ENCODE peak calls at places on chromosomes 6 and 20, in five cellular contexts. A is lower lobe of right lung; P is naive thymus-derived CD4-positive, alpha-beta T cell; K is PC-3; E is pancreas. Q is an unnamed sample.

GRCh38 chr6:45645302-45645701 is 267.6 kb upstream of the SUPT3H start:
- DNase-seq in E (no peak), P (no peak), K (no peak), A (no peak), Q (no peak)

GRCh38 chr6:91135406-91135805 is 548.5 kb upstream of the MAP3K7 start:
- DNase-seq in A (no peak), P (no peak), E (no peak), K (no peak), Q (no peak)

GRCh38 chr6:31582230-31582601 is at the start of gene LTB:
- DNase-seq in A (no peak), E (no peak), P (peak; percentile 83), K (no peak), Q (peak; percentile 87)

GRCh38 chr6:29947292-29947980 is 5.1 kb downstream of the HLA-A start:
- DNase-seq in K (no peak), E (no peak), A (no peak), P (no peak), Q (no peak)

GRCh38 chr20:53937929-53938367 is 132.4 kb downstream of the BCAS1 start:
- DNase-seq in A (no peak), P (no peak), E (no peak), K (no peak), Q (no peak)

GRCh38 chr20:39885975-39886649 is 802.9 kb downstream of the MAFB start:
- DNase-seq in E (peak; percentile 40), K (peak; percentile 13), P (no peak), A (peak; percentile 55), Q (peak; percentile 41)

GRCh38 chr6:120608826-120609225 is 725.5 kb downstream of the TBC1D32 start:
- DNase-seq in P (no peak), A (no peak), E (no peak), K (peak; percentile 41), Q (no peak)

GRCh38 chr20:44850272-44850671 is 35.2 kb upstream of the YWHAB start:
- DNase-seq in P (no peak), A (no peak), E (no peak), K (no peak), Q (no peak)

GRCh38 chr6:127403636-127404035 is 55.6 kb downstream of the KIAA0408 start:
- DNase-seq in E (no peak), P (no peak), A (no peak), K (no peak), Q (no peak)

GRCh38 chr6:53651149-53651763 is 14.3 kb downstream of the KLHL31 start:
- DNase-seq in E (peak; percentile 66), K (peak; percentile 90), A (peak; percentile 50), P (peak; percentile 66), Q (peak; percentile 72)

GRCh38 chr6:5659467-5659866 is 347.3 kb downstream of the NRN1 start:
- DNase-seq in E (no peak), A (no peak), P (no peak), K (no peak), Q (no peak)

GRCh38 chr6:27296106-27296783 is 15.8 kb downstream of the POM121L2 start:
- DNase-seq in A (no peak), P (no peak), E (no peak), K (peak; percentile 55), Q (no peak)

GRCh38 chr6:123702943-123703342 is 66.2 kb upstream of the TRDN start:
- DNase-seq in A (no peak), E (no peak), K (no peak), P (no peak), Q (no peak)

GRCh38 chr6:30826961-30827342 is 57.4 kb upstream of the DDR1 start:
- DNase-seq in A (no peak), E (no peak), P (no peak), K (peak; percentile 61), Q (no peak)

GRCh38 chr6:108074057-108074358 is 533 bp downstream of the OSTM1 start:
- DNase-seq in A (no peak), E (no peak), K (no peak), P (no peak), Q (no peak)

GRCh38 chr6:136526196-136526930 is 23.9 kb downstream of the MAP7 start:
- DNase-seq in K (no peak), A (peak; percentile 69), E (peak; percentile 10), P (peak; percentile 24), Q (no peak)

GRCh38 chr20:54194724-54195438 is 13.0 kb upstream of the PFDN4 start:
- DNase-seq in E (no peak), P (no peak), A (no peak), K (peak; percentile 59), Q (no peak)

GRCh38 chr6:158894192-158894591 is 75.0 kb upstream of the EZR start:
- DNase-seq in K (peak; percentile 84), P (no peak), E (no peak), A (no peak), Q (no peak)
- H3K27ac ChIP-seq in K (peak overlapping the region; percentile 18), P (no peak overlapping the region), E (no peak overlapping the region), A (no peak overlapping the region), Q (no peak overlapping the region)

GRCh38 chr20:47773381-47773786 is 11.9 kb downstream of the SULF2 start:
- DNase-seq in K (no peak), E (peak; percentile 27), A (peak; percentile 57), P (no peak), Q (no peak)
- H3K27ac ChIP-seq in K (no peak overlapping the region), E (peak overlapping the region; percentile 65), A (no peak overlapping the region), P (no peak overlapping the region), Q (no peak overlapping the region)

DNA sequence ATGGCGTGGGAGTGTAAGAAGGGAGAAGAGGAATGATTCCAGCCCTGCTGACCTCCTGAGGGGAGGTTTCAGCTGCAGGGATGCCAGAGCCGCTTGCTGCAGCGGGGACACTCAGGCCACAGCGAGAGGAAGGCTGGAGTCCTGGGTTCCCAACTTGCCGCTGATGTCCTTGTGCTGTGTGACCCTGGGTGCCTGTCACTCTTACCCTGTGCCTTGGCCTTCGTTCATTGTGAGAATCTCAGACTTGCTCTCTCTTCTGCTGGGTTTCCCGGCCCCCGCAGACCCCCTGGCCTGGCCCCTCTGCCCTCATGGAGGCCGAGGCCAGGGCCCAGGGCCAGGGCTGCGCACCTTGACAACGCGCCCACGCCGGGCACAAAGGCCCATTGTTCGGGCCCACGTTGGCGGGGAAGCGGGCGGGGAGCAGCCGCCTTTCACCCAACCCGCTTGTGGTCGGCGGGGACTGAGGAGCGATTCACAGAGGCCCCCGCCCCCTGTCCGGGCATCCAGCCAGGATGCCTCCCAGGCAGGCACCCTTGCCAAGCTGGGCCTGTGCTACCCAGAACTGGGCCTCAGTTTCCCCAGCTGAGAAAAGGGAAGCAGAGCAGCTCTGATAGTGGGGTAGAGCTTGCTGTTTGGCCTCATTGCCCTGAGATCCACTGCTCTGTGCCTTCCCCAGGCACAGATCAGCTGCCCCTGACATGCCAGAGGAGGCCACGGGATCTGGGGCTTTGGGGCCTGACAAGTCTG is 52.4 kb downstream of the CEBPB start:
- DNase-seq in E (peak; percentile 74), P (no peak), A (no peak), K (peak; percentile 94), Q (no peak)
- H3K27ac ChIP-seq in E (peak overlapping the region; percentile 83), P (no peak overlapping the region), A (no peak overlapping the region), K (peak overlapping the region; percentile 75), Q (no peak overlapping the region)

GRCh38 chr6:104809116-104809515 is 50.6 kb downstream of the HACE1 start:
- DNase-seq in A (no peak), P (no peak), K (no peak), E (no peak), Q (no peak)
- H3K27ac ChIP-seq in A (no peak overlapping the region), P (no peak overlapping the region), K (no peak overlapping the region), E (no peak overlapping the region), Q (no peak overlapping the region)

GRCh38 chr6:110357696-110358535 is at the start of gene METTL24:
- DNase-seq in K (no peak), A (peak; percentile 49), P (no peak), E (peak; percentile 46), Q (no peak)
- H3K27ac ChIP-seq in K (no peak within 1 kb of the TSS), A (peak within 1 kb of the TSS; percentile 77), P (no peak within 1 kb of the TSS), E (peak within 1 kb of the TSS; percentile 80), Q (no peak within 1 kb of the TSS)

GRCh38 chr6:154592199-154592860 is 81.8 kb upstream of the CNKSR3 start:
- DNase-seq in A (no peak), P (no peak), K (no peak), E (no peak), Q (no peak)

GRCh38 chr6:154591220-154591619 is 80.7 kb upstream of the CNKSR3 start:
- DNase-seq in P (no peak), K (no peak), A (no peak), E (no peak), Q (no peak)

GRCh38 chr6:154593122-154593521 is 82.6 kb upstream of the CNKSR3 start:
- DNase-seq in E (peak; percentile 72), K (no peak), A (no peak), P (no peak), Q (no peak)

GRCh38 chr6:154594474-154595198 is 84.2 kb upstream of the CNKSR3 start:
- DNase-seq in P (no peak), K (no peak), A (no peak), E (no peak), Q (no peak)

GRCh38 chr6:154590770-154591169 is 80.3 kb upstream of the CNKSR3 start:
- DNase-seq in E (peak; percentile 70), K (peak; percentile 13), P (no peak), A (no peak), Q (no peak)
- H3K27ac ChIP-seq in E (peak overlapping the region; percentile 77), K (no peak overlapping the region), P (no peak overlapping the region), A (no peak overlapping the region), Q (no peak overlapping the region)